ENCODE peak calls at places on chromosomes 3 and 15, in ten cellular contexts. J, Y, D, L, C, E, O, A, F and T are unnamed samples.

GRCh38 chr15:39907216-39907615 is 12.8 kb downstream of the GPR176 start:
- DNase-seq in J (no peak), C (no peak), D (no peak), L (no peak), E (no peak), A (no peak), Y (no peak), O (no peak), F (no peak), T (no peak)

GRCh38 chr3:15610083-15610482 is 8.5 kb downstream of the BTD start:
- DNase-seq in A (no peak), J (no peak), D (no peak), O (no peak), Y (no peak), C (peak), L (no peak), F (no peak), E (no peak), T (no peak)

GRCh38 chr3:193314161-193314560 is 64.4 kb downstream of the ATP13A5 start:
- DNase-seq in F (no peak), J (peak), A (no peak), Y (no peak), O (no peak), D (no peak), C (no peak), E (no peak), L (no peak), T (no peak)

GRCh38 chr15:28986108-28986507 is 100.3 kb downstream of the APBA2 start:
- DNase-seq in J (no peak), Y (no peak), E (no peak), C (no peak), L (no peak), F (no peak), O (no peak), A (no peak), D (no peak), T (no peak)

GRCh38 chr3:27659279-27660021 is 62.7 kb downstream of the EOMES start:
- DNase-seq in A (no peak), O (peak), L (peak), D (peak), C (peak), J (peak), Y (no peak), F (peak), E (no peak), T (peak)

GRCh38 chr3:67884345-67884744 is 229.9 kb upstream of the SUCLG2 start:
- DNase-seq in L (no peak), A (no peak), F (no peak), D (no peak), E (no peak), O (no peak), C (no peak), Y (no peak), J (no peak), T (no peak)

GRCh38 chr3:123334056-123334455 is 114.8 kb downstream of the ADCY5 start:
- DNase-seq in J (no peak), O (no peak), L (no peak), E (no peak), C (no peak), D (no peak), A (no peak), F (no peak), Y (no peak), T (no peak)

GRCh38 chr3:177681156-177681555 is 483.9 kb upstream of the TBL1XR1 start:
- DNase-seq in D (no peak), L (no peak), A (no peak), C (no peak), F (no peak), O (no peak), E (no peak), Y (no peak), J (no peak), T (no peak)

GRCh38 chr3:106126836-106127235 is 258.0 kb upstream of the CBLB start:
- DNase-seq in E (no peak), D (no peak), O (no peak), A (no peak), J (no peak), F (no peak), Y (no peak), C (no peak), L (no peak), T (no peak)

GRCh38 chr3:112010631-112011030 is 11.9 kb downstream of the TAGLN3 start:
- DNase-seq in C (no peak), A (no peak), O (no peak), J (no peak), D (no peak), L (no peak), E (no peak), F (no peak), Y (no peak), T (no peak)

GRCh38 chr3:190531406-190531805 is 17.5 kb downstream of the IL1RAP start:
- DNase-seq in C (no peak), E (no peak), Y (no peak), J (no peak), D (no peak), F (no peak), A (no peak), O (no peak), L (no peak), T (no peak)

GRCh38 chr15:72758195-72758594 is 25.4 kb downstream of the ADPGK start:
- DNase-seq in A (peak), L (no peak), E (no peak), D (no peak), Y (no peak), J (no peak), O (no peak), C (peak), F (no peak), T (no peak)

GRCh38 chr15:65413760-65414144 is 9.0 kb downstream of the IGDCC4 start:
- DNase-seq in Y (no peak), D (no peak), F (no peak), E (no peak), A (no peak), J (no peak), C (no peak), L (no peak), O (no peak), T (no peak)

GRCh38 chr3:194755689-194756459 is 70.2 kb downstream of the FAM43A start:
- DNase-seq in J (no peak), A (no peak), F (no peak), Y (no peak), D (no peak), C (no peak), E (no peak), O (no peak), L (no peak), T (no peak)

GRCh38 chr3:109177888-109178287 is 41.4 kb downstream of the C3orf85 start:
- DNase-seq in C (no peak), D (no peak), Y (no peak), E (no peak), J (no peak), F (no peak), O (no peak), A (no peak), L (no peak), T (no peak)

GRCh38 chr3:177491301-177492031 is 294.2 kb upstream of the TBL1XR1 start:
- DNase-seq in L (no peak), J (no peak), C (no peak), O (no peak), Y (no peak), E (peak), A (no peak), D (no peak), F (no peak), T (no peak)

GRCh38 chr15:73283341-73283962 is 85.3 kb downstream of the HCN4 start:
- DNase-seq in L (no peak), D (no peak), J (no peak), Y (no peak), O (no peak), A (no peak), C (no peak), F (no peak), E (no peak), T (no peak)

GRCh38 chr15:70585707-70586034 is 177.7 kb downstream of the UACA start:
- DNase-seq in J (no peak), E (no peak), A (no peak), C (no peak), Y (no peak), D (no peak), L (no peak), F (no peak), O (no peak), T (no peak)

GRCh38 chr3:95588473-95588872 is 1225.9 kb upstream of the EPHA6 start:
- DNase-seq in J (no peak), O (no peak), E (no peak), D (no peak), A (no peak), F (no peak), Y (no peak), C (no peak), L (no peak), T (no peak)

GRCh38 chr3:112811150-112811884 is 35.3 kb downstream of the CD200R1L start:
- DNase-seq in Y (no peak), O (no peak), A (no peak), D (no peak), J (no peak), F (no peak), E (no peak), L (no peak), C (peak), T (no peak)

GRCh38 chr3:8996681-8997121 is 33.4 kb upstream of the RAD18 start:
- DNase-seq in O (no peak), Y (no peak), D (no peak), F (no peak), A (no peak), C (peak), L (peak), E (peak), J (peak), T (no peak)

GRCh38 chr3:57048052-57048671 is 12.3 kb upstream of the SPATA12 start:
- DNase-seq in J (no peak), O (no peak), D (no peak), E (peak), C (no peak), A (no peak), L (peak), Y (no peak), F (no peak), T (no peak)